ENCODE peak calls at places on chromosomes 13 and 19, in six cellular contexts. L, T, M, E, F and U are unnamed samples.

GRCh38 chr19:7294571-7295212 is 478 bp upstream of the INSR start:
- DNase-seq in L (peak), T (no peak), M (peak), E (no peak), F (peak), U (peak)

GRCh38 chr13:51559916-51560315 is 24.3 kb upstream of the WDFY2 start:
- DNase-seq in L (no peak), T (no peak), M (no peak), E (peak), F (no peak), U (no peak)

GRCh38 chr13:98484289-98485219 is 92.4 kb downstream of the STK24 start:
- DNase-seq in L (peak), T (peak), M (peak), E (peak), F (peak), U (peak)

GRCh38 chr19:19405919-19406877 is 723 bp downstream of the GATAD2A start:
- DNase-seq in L (peak), T (peak), M (peak), E (peak), F (no peak), U (no peak)

GRCh38 chr19:21151460-21151859 is 9.6 kb downstream of the ZNF431 start:
- DNase-seq in L (no peak), T (no peak), M (no peak), E (no peak), F (no peak), U (no peak)

GRCh38 chr13:52414051-52414450 is 8.1 kb upstream of the THSD1 start:
- DNase-seq in L (no peak), T (no peak), M (no peak), E (no peak), F (no peak), U (no peak)

GRCh38 chr19:10928563-10929401 is at the start of the genes TIMM29 and YIPF2:
- DNase-seq in L (peak), T (peak), M (peak), E (peak), F (peak), U (peak)

GRCh38 chr19:57406516-57407123 is 4.3 kb upstream of the ZNF17 start:
- DNase-seq in L (peak), T (peak), M (peak), E (peak), F (peak), U (no peak)

GRCh38 chr19:4379383-4380253 is 20.7 kb downstream of the SH3GL1 start:
- DNase-seq in L (peak), T (peak), M (no peak), E (no peak), F (peak), U (no peak)

GRCh38 chr19:49506575-49507105 is 5.8 kb upstream of the FCGRT start:
- DNase-seq in L (peak), T (peak), M (peak), E (peak), F (peak), U (no peak)

GRCh38 chr13:36370108-36370429 is 23.9 kb upstream of the SPART start:
- DNase-seq in L (no peak), T (no peak), M (no peak), E (no peak), F (no peak), U (no peak)

GRCh38 chr19:16571689-16572331 is 405 bp downstream of the SLC35E1 start:
- DNase-seq in L (no peak), T (no peak), M (peak), E (no peak), F (no peak), U (no peak)

GRCh38 chr13:33186851-33187250 is 98.7 kb downstream of the STARD13 start:
- DNase-seq in L (peak), T (peak), M (no peak), E (no peak), F (peak), U (no peak)

GRCh38 chr13:99371956-99372355 is 64.8 kb upstream of the GPR183 start:
- DNase-seq in L (no peak), T (no peak), M (no peak), E (peak), F (no peak), U (no peak)

GRCh38 chr13:33263976-33264619 is 21.5 kb downstream of the STARD13 start:
- DNase-seq in L (peak), T (peak), M (no peak), E (no peak), F (no peak), U (no peak)

GRCh38 chr19:1979642-1980041 is 35.9 kb downstream of the BTBD2 start:
- DNase-seq in L (no peak), T (no peak), M (no peak), E (no peak), F (no peak), U (no peak)